ENCODE peak calls at places on chromosomes 12 and 14, in five cellular contexts. One of them, this sample, is unnamed.

GRCh38 chr12:116141110-116141832 is 136.2 kb downstream of the MED13L start:
- DNase-seq in fibroblast of pulmonary artery: no peak
- DNase-seq in A549: no peak
- DNase-seq in cardiac fibroblast: no peak
- DNase-seq in lower leg skin: no peak
- DNase-seq in this sample: no peak

GRCh38 chr12:87836190-87836589 is 193.0 kb downstream of the C12orf50 start:
- DNase-seq in fibroblast of pulmonary artery: no peak
- DNase-seq in A549: no peak
- DNase-seq in lower leg skin: no peak
- DNase-seq in cardiac fibroblast: no peak
- DNase-seq in this sample: no peak

GRCh38 chr12:67651380-67651695 is 2.8 kb downstream of the DYRK2 start:
- DNase-seq in lower leg skin: no peak
- DNase-seq in A549: peak; percentile 46
- DNase-seq in fibroblast of pulmonary artery: peak; percentile 60
- DNase-seq in cardiac fibroblast: peak; percentile 64
- DNase-seq in this sample: peak; percentile 47

GRCh38 chr12:94617101-94617500 is 33.3 kb downstream of the TMCC3 start:
- DNase-seq in cardiac fibroblast: no peak
- DNase-seq in fibroblast of pulmonary artery: no peak
- DNase-seq in A549: no peak
- DNase-seq in lower leg skin: no peak
- DNase-seq in this sample: no peak

GRCh38 chr12:19288603-19289244 is 150.6 kb upstream of the AEBP2 start:
- DNase-seq in A549: peak; percentile 48
- DNase-seq in fibroblast of pulmonary artery: peak; percentile 60
- DNase-seq in cardiac fibroblast: peak; percentile 63
- DNase-seq in lower leg skin: no peak
- DNase-seq in this sample: no peak

GRCh38 chr14:56959869-56960268 is 149.6 kb upstream of the OTX2 start:
- DNase-seq in A549: no peak
- DNase-seq in cardiac fibroblast: no peak
- DNase-seq in lower leg skin: no peak
- DNase-seq in fibroblast of pulmonary artery: no peak
- DNase-seq in this sample: no peak

GRCh38 chr12:118109088-118109487 is 5.3 kb upstream of the VSIG10 start:
- DNase-seq in fibroblast of pulmonary artery: no peak
- DNase-seq in A549: no peak
- DNase-seq in cardiac fibroblast: no peak
- DNase-seq in lower leg skin: no peak
- DNase-seq in this sample: no peak

GRCh38 chr12:115785548-115785947 is 491.9 kb downstream of the MED13L start:
- DNase-seq in cardiac fibroblast: no peak
- DNase-seq in lower leg skin: no peak
- DNase-seq in A549: no peak
- DNase-seq in fibroblast of pulmonary artery: no peak
- DNase-seq in this sample: no peak

GRCh38 chr12:70040141-70040540 is 203.1 kb upstream of the CNOT2 start:
- DNase-seq in cardiac fibroblast: peak; percentile 82
- DNase-seq in fibroblast of pulmonary artery: peak; percentile 91
- DNase-seq in lower leg skin: no peak
- DNase-seq in A549: no peak
- DNase-seq in this sample: no peak

GRCh38 chr12:97275261-97276197 is 187.1 kb upstream of the RMST start:
- DNase-seq in cardiac fibroblast: no peak
- DNase-seq in A549: no peak
- DNase-seq in lower leg skin: no peak
- DNase-seq in fibroblast of pulmonary artery: no peak
- DNase-seq in this sample: no peak

GRCh38 chr12:132190012-132190755 is 45.9 kb downstream of the NOC4L start:
- DNase-seq in fibroblast of pulmonary artery: no peak
- DNase-seq in cardiac fibroblast: no peak
- DNase-seq in lower leg skin: no peak
- DNase-seq in A549: peak; percentile 31
- DNase-seq in this sample: no peak

GRCh38 chr12:80864046-80864735 is 73.5 kb downstream of the LIN7A start:
- DNase-seq in cardiac fibroblast: peak; percentile 42
- DNase-seq in A549: no peak
- DNase-seq in lower leg skin: no peak
- DNase-seq in fibroblast of pulmonary artery: no peak
- DNase-seq in this sample: no peak

GRCh38 chr12:124730455-124730932 is 133.2 kb downstream of the SCARB1 start:
- DNase-seq in cardiac fibroblast: peak; percentile 93
- DNase-seq in fibroblast of pulmonary artery: peak; percentile 85
- DNase-seq in A549: peak; percentile 73
- DNase-seq in lower leg skin: no peak
- DNase-seq in this sample: no peak

GRCh38 chr14:61385002-61385685 is 63.8 kb downstream of the PRKCH start:
- DNase-seq in fibroblast of pulmonary artery: no peak
- DNase-seq in lower leg skin: no peak
- DNase-seq in A549: no peak
- DNase-seq in cardiac fibroblast: no peak
- DNase-seq in this sample: peak; percentile 72

GRCh38 chr12:30858471-30858870 is 68.1 kb upstream of the TSPAN11 start:
- DNase-seq in fibroblast of pulmonary artery: no peak
- DNase-seq in lower leg skin: no peak
- DNase-seq in A549: no peak
- DNase-seq in cardiac fibroblast: no peak
- DNase-seq in this sample: no peak

GRCh38 chr12:92440072-92440471 is 262.7 kb upstream of the PLEKHG7 start:
- DNase-seq in lower leg skin: no peak
- DNase-seq in cardiac fibroblast: no peak
- DNase-seq in fibroblast of pulmonary artery: no peak
- DNase-seq in A549: no peak
- DNase-seq in this sample: no peak

GRCh38 chr12:130838284-130838950 is 633 bp downstream of the STX2 start:
- DNase-seq in lower leg skin: peak; percentile 87
- DNase-seq in fibroblast of pulmonary artery: peak; percentile 18
- DNase-seq in A549: peak; percentile 37
- DNase-seq in cardiac fibroblast: peak; percentile 26
- DNase-seq in this sample: peak; percentile 39

GRCh38 chr14:70655110-70655826 is 13.6 kb downstream of the TTC9 start:
- DNase-seq in cardiac fibroblast: no peak
- DNase-seq in lower leg skin: no peak
- DNase-seq in A549: no peak
- DNase-seq in fibroblast of pulmonary artery: peak; percentile 10
- DNase-seq in this sample: peak; percentile 92

GRCh38 chr12:110007874-110008273 is 8.6 kb downstream of the ANKRD13A start:
- DNase-seq in fibroblast of pulmonary artery: no peak
- DNase-seq in A549: no peak
- DNase-seq in cardiac fibroblast: no peak
- DNase-seq in lower leg skin: no peak
- DNase-seq in this sample: no peak
- H3K4me3 ChIP-seq in fibroblast of pulmonary artery: no peak overlapping the region
- H3K4me3 ChIP-seq in A549: no peak overlapping the region
- H3K4me3 ChIP-seq in cardiac fibroblast: no peak overlapping the region
- H3K4me3 ChIP-seq in lower leg skin: no peak overlapping the region
- H3K4me3 ChIP-seq in this sample: no peak overlapping the region

GRCh38 chr12:6765048-6765633 is 1.0 kb upstream of the PTMS start:
- DNase-seq in A549: peak; percentile 46
- DNase-seq in cardiac fibroblast: no peak
- DNase-seq in fibroblast of pulmonary artery: no peak
- DNase-seq in lower leg skin: no peak
- DNase-seq in this sample: no peak

GRCh38 chr12:6761849-6762248 is 4.3 kb upstream of the PTMS start:
- DNase-seq in lower leg skin: no peak
- DNase-seq in fibroblast of pulmonary artery: no peak
- DNase-seq in cardiac fibroblast: no peak
- DNase-seq in A549: no peak
- DNase-seq in this sample: no peak

GRCh38 chr12:6765634-6766581 is at the start of gene PTMS:
- DNase-seq in lower leg skin: peak; percentile 95
- DNase-seq in A549: peak; percentile 99
- DNase-seq in fibroblast of pulmonary artery: peak; percentile 95
- DNase-seq in cardiac fibroblast: peak; percentile 98
- DNase-seq in this sample: no peak

GRCh38 chr12:6763380-6763779 is 2.8 kb upstream of the PTMS start:
- DNase-seq in A549: no peak
- DNase-seq in lower leg skin: no peak
- DNase-seq in cardiac fibroblast: no peak
- DNase-seq in fibroblast of pulmonary artery: no peak
- DNase-seq in this sample: no peak

GRCh38 chr12:6764011-6764828 is 1.9 kb upstream of the PTMS start:
- DNase-seq in fibroblast of pulmonary artery: peak; percentile 100
- DNase-seq in lower leg skin: peak; percentile 97
- DNase-seq in A549: peak; percentile 100
- DNase-seq in cardiac fibroblast: peak; percentile 99
- DNase-seq in this sample: peak; percentile 54
- H3K4me3 ChIP-seq in fibroblast of pulmonary artery: peak overlapping the region; percentile 23
- H3K4me3 ChIP-seq in lower leg skin: no peak overlapping the region
- H3K4me3 ChIP-seq in A549: peak overlapping the region; percentile 97
- H3K4me3 ChIP-seq in cardiac fibroblast: peak overlapping the region; percentile 27
- H3K4me3 ChIP-seq in this sample: no peak overlapping the region

DNA sequence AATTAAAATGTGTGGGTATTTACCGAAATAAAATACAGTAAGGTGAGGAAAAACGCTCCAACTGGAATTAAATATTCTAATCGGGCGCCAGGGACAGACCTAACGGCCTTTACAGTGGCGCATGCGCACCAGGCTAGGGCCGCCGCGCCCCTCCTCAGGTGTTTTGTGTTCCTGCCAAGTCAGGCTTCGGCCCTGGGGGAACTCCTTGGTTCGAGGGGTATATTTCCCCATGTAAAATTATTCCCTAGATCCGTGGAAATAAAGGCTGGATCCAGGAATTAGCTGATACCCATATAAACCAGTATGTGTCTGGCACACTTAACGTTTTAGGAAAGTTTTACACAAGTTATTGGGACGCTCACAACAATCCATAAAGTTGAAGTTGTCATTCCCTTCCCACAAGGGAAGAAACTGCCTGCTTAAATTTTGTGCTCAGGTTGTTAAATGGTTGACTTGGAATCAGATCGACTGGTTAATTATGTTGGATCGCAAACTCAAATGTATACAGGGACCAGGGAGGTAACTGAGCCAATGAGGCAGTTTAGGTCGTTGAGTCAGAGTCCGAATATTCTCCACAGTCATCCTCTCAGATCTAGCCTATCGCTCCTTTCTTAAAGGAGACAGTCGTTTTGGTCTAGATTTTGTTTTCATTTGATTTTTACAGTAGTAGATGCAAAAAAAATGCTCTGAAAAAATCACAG is 617 bp upstream of the ANAPC7 start:
- DNase-seq in cardiac fibroblast: peak; percentile 66
- DNase-seq in lower leg skin: peak; percentile 92
- DNase-seq in fibroblast of pulmonary artery: peak; percentile 66
- DNase-seq in A549: peak; percentile 86
- DNase-seq in this sample: peak; percentile 62
- H3K4me3 ChIP-seq in cardiac fibroblast: peak overlapping the region; percentile 93
- H3K4me3 ChIP-seq in lower leg skin: peak overlapping the region; percentile 70
- H3K4me3 ChIP-seq in fibroblast of pulmonary artery: peak overlapping the region; percentile 91
- H3K4me3 ChIP-seq in A549: peak overlapping the region; percentile 69
- H3K4me3 ChIP-seq in this sample: peak overlapping the region; percentile 99

DNA sequence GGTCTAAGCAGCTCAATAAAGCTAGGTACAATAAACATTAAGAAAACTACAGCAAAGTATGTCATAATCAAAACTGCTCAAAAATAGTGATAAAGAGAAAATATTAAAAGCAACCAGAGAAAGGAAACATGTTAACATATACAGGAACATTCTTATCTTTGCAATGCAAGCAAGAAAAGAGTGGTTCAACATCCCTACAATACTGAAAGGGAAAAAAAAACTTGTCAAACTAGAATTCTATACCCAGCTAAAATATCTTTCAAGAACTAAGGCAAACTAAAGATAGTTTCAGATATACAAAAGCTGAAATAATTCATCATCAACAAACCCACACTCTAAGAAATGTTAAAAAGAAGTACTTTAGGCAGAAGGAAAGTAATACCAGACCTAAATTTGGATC is 134.2 kb downstream of the DPF3 start:
- DNase-seq in fibroblast of pulmonary artery: no peak
- DNase-seq in A549: no peak
- DNase-seq in cardiac fibroblast: no peak
- DNase-seq in lower leg skin: no peak
- DNase-seq in this sample: no peak
- H3K4me3 ChIP-seq in fibroblast of pulmonary artery: no peak overlapping the region
- H3K4me3 ChIP-seq in A549: no peak overlapping the region
- H3K4me3 ChIP-seq in cardiac fibroblast: no peak overlapping the region
- H3K4me3 ChIP-seq in lower leg skin: no peak overlapping the region
- H3K4me3 ChIP-seq in this sample: no peak overlapping the region

DNA sequence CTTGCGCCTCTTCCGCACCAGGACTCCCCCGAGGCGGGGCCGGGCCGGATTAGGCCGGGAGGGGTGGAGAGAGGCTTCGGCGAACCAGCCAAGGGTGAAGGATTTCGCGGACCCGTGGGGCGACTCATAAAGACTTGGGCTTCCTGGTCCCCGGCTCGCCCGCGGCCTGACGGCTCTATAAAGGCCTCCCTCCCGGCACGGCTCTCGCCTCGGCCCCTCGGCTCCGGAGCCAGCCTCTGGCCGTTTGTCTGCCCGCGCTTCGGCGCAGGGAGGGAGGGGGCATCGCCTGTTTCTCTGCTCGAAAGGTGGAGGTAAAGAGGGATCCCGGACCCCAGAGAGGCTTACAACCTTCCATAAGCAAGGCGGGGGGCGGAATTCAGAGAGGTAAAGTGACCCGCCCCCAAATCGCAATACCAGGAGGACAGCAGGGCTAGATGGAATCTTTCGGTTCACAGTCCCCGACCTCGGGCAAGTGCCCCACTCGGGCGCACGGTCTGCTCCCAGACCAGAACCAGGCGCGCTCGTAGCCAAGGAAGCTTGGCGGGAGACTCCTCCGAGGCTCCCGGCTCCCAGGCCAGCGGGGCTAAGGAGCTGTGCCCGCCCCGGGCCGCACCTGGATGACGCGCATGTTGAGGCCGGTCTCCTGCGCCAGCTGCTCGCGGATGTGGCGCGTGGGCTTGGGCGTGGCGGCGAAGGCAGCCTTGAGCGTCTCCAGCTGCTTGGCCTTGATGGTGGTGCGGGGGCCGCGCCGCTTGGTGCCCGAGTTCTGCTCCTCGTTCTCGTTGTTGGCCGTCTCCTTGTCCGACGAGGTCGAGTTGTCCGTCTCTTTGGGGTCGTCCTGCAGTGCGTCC is 3.9 kb downstream of the LHX5 start:
- DNase-seq in lower leg skin: peak; percentile 81
- DNase-seq in cardiac fibroblast: no peak
- DNase-seq in fibroblast of pulmonary artery: no peak
- DNase-seq in A549: peak; percentile 44
- DNase-seq in this sample: no peak
- H3K4me3 ChIP-seq in lower leg skin: no peak overlapping the region
- H3K4me3 ChIP-seq in cardiac fibroblast: peak overlapping the region; percentile 43
- H3K4me3 ChIP-seq in fibroblast of pulmonary artery: peak overlapping the region; percentile 43
- H3K4me3 ChIP-seq in A549: no peak overlapping the region
- H3K4me3 ChIP-seq in this sample: no peak overlapping the region